ENCODE peak calls at places on chromosome X, in seven cellular contexts. One of them, this sample, is unnamed.

GRCh38 chrX:94751611-94752010 is 1077.6 kb downstream of the FAM133A start:
- DNase-seq in dorsolateral prefrontal cortex: no peak
- DNase-seq in heart left ventricle: no peak
- DNase-seq in A673: peak
- DNase-seq in right atrium auricular region: no peak
- DNase-seq in K562: no peak
- DNase-seq in A549: no peak
- DNase-seq in this sample: no peak

GRCh38 chrX:3262906-3263305 is 83.5 kb downstream of the MXRA5 start:
- DNase-seq in dorsolateral prefrontal cortex: no peak
- DNase-seq in heart left ventricle: no peak
- DNase-seq in A673: peak
- DNase-seq in right atrium auricular region: no peak
- DNase-seq in K562: no peak
- DNase-seq in A549: peak
- DNase-seq in this sample: no peak

GRCh38 chrX:132612990-132613564 is 124.2 kb upstream of the MBNL3 start:
- DNase-seq in dorsolateral prefrontal cortex: no peak
- DNase-seq in heart left ventricle: peak
- DNase-seq in A673: peak
- DNase-seq in right atrium auricular region: no peak
- DNase-seq in K562: peak
- DNase-seq in A549: no peak
- DNase-seq in this sample: peak

GRCh38 chrX:148049441-148049840 is 68.3 kb downstream of the FMR1NB start:
- DNase-seq in dorsolateral prefrontal cortex: no peak
- DNase-seq in heart left ventricle: no peak
- DNase-seq in A673: peak
- DNase-seq in right atrium auricular region: no peak
- DNase-seq in K562: peak
- DNase-seq in A549: peak
- DNase-seq in this sample: no peak

GRCh38 chrX:67555578-67556203 is 11.9 kb downstream of the AR start:
- DNase-seq in dorsolateral prefrontal cortex: no peak
- DNase-seq in heart left ventricle: peak
- DNase-seq in A673: peak
- DNase-seq in right atrium auricular region: no peak
- DNase-seq in K562: peak
- DNase-seq in A549: peak
- DNase-seq in this sample: no peak

GRCh38 chrX:30822068-30822671 is 66.9 kb downstream of the TAB3 start:
- DNase-seq in dorsolateral prefrontal cortex: no peak
- DNase-seq in heart left ventricle: no peak
- DNase-seq in A673: no peak
- DNase-seq in right atrium auricular region: no peak
- DNase-seq in K562: no peak
- DNase-seq in A549: no peak
- DNase-seq in this sample: no peak

GRCh38 chrX:128142745-128143144 is 90.5 kb upstream of the ACTRT1 start:
- DNase-seq in dorsolateral prefrontal cortex: no peak
- DNase-seq in heart left ventricle: no peak
- DNase-seq in A673: no peak
- DNase-seq in right atrium auricular region: no peak
- DNase-seq in K562: no peak
- DNase-seq in A549: no peak
- DNase-seq in this sample: no peak

GRCh38 chrX:152819732-152820131 is 10.8 kb downstream of the CETN2 start:
- DNase-seq in dorsolateral prefrontal cortex: no peak
- DNase-seq in heart left ventricle: no peak
- DNase-seq in A673: no peak
- DNase-seq in right atrium auricular region: no peak
- DNase-seq in K562: no peak
- DNase-seq in A549: no peak
- DNase-seq in this sample: no peak

GRCh38 chrX:109643687-109644086 is 18.7 kb upstream of the KCNE5 start:
- DNase-seq in dorsolateral prefrontal cortex: no peak
- DNase-seq in heart left ventricle: no peak
- DNase-seq in A673: no peak
- DNase-seq in right atrium auricular region: no peak
- DNase-seq in K562: no peak
- DNase-seq in A549: no peak
- DNase-seq in this sample: no peak

GRCh38 chrX:3699841-3700381 is 13.5 kb downstream of the PRKX start:
- DNase-seq in dorsolateral prefrontal cortex: no peak
- DNase-seq in heart left ventricle: no peak
- DNase-seq in A673: no peak
- DNase-seq in right atrium auricular region: no peak
- DNase-seq in K562: no peak
- DNase-seq in A549: no peak
- DNase-seq in this sample: no peak

GRCh38 chrX:136259543-136259942 is 8.3 kb upstream of the MAP7D3 start:
- DNase-seq in dorsolateral prefrontal cortex: no peak
- DNase-seq in heart left ventricle: no peak
- DNase-seq in A673: no peak
- DNase-seq in right atrium auricular region: no peak
- DNase-seq in K562: no peak
- DNase-seq in A549: no peak
- DNase-seq in this sample: no peak

GRCh38 chrX:21493226-21493850 is 119.1 kb downstream of the CNKSR2 start:
- DNase-seq in dorsolateral prefrontal cortex: no peak
- DNase-seq in heart left ventricle: no peak
- DNase-seq in A673: no peak
- DNase-seq in right atrium auricular region: no peak
- DNase-seq in K562: no peak
- DNase-seq in A549: no peak
- DNase-seq in this sample: no peak

GRCh38 chrX:124234348-124234747 is 98.1 kb upstream of the TEX13D start:
- DNase-seq in dorsolateral prefrontal cortex: no peak
- DNase-seq in heart left ventricle: no peak
- DNase-seq in A673: no peak
- DNase-seq in right atrium auricular region: no peak
- DNase-seq in K562: no peak
- DNase-seq in A549: no peak
- DNase-seq in this sample: no peak

GRCh38 chrX:148501121-148502066 is 977 bp downstream of the AFF2 start:
- DNase-seq in dorsolateral prefrontal cortex: peak
- DNase-seq in heart left ventricle: no peak
- DNase-seq in A673: no peak
- DNase-seq in right atrium auricular region: no peak
- DNase-seq in K562: no peak
- DNase-seq in A549: peak
- DNase-seq in this sample: no peak

GRCh38 chrX:46653482-46653881 is 79.9 kb downstream of the CHST7 start:
- DNase-seq in dorsolateral prefrontal cortex: no peak
- DNase-seq in heart left ventricle: no peak
- DNase-seq in A673: peak
- DNase-seq in right atrium auricular region: no peak
- DNase-seq in K562: no peak
- DNase-seq in A549: peak
- DNase-seq in this sample: no peak

GRCh38 chrX:32987139-32987538 is 224.2 kb downstream of the DMD start:
- DNase-seq in dorsolateral prefrontal cortex: no peak
- DNase-seq in heart left ventricle: peak
- DNase-seq in A673: no peak
- DNase-seq in right atrium auricular region: no peak
- DNase-seq in K562: no peak
- DNase-seq in A549: no peak
- DNase-seq in this sample: no peak

GRCh38 chrX:1392376-1393130 is 640 bp upstream of the SLC25A6 start:
- DNase-seq in dorsolateral prefrontal cortex: peak
- DNase-seq in heart left ventricle: peak
- DNase-seq in A673: peak
- DNase-seq in right atrium auricular region: no peak
- DNase-seq in K562: peak
- DNase-seq in A549: peak
- DNase-seq in this sample: no peak

GRCh38 chrX:149704664-149705063 is 7.2 kb upstream of the MAGEA11 start:
- DNase-seq in dorsolateral prefrontal cortex: no peak
- DNase-seq in heart left ventricle: no peak
- DNase-seq in A673: no peak
- DNase-seq in right atrium auricular region: no peak
- DNase-seq in K562: no peak
- DNase-seq in A549: no peak
- DNase-seq in this sample: no peak

GRCh38 chrX:20382518-20383291 is 116.0 kb upstream of the RPS6KA3 start:
- DNase-seq in dorsolateral prefrontal cortex: no peak
- DNase-seq in heart left ventricle: peak
- DNase-seq in A673: no peak
- DNase-seq in right atrium auricular region: no peak
- DNase-seq in K562: no peak
- DNase-seq in A549: peak
- DNase-seq in this sample: no peak

GRCh38 chrX:1657367-1658082 is 42.7 kb downstream of the ASMT start:
- DNase-seq in dorsolateral prefrontal cortex: no peak
- DNase-seq in heart left ventricle: peak
- DNase-seq in A673: peak
- DNase-seq in right atrium auricular region: no peak
- DNase-seq in K562: no peak
- DNase-seq in A549: no peak
- DNase-seq in this sample: peak

GRCh38 chrX:6432211-6432610 is 102.7 kb downstream of the VCX3A start:
- DNase-seq in dorsolateral prefrontal cortex: no peak
- DNase-seq in heart left ventricle: no peak
- DNase-seq in A673: peak
- DNase-seq in right atrium auricular region: no peak
- DNase-seq in K562: no peak
- DNase-seq in A549: no peak
- DNase-seq in this sample: no peak

GRCh38 chrX:40098264-40099045 is 697 bp upstream of the BCOR start:
- DNase-seq in dorsolateral prefrontal cortex: peak
- DNase-seq in heart left ventricle: peak
- DNase-seq in A673: peak
- DNase-seq in right atrium auricular region: no peak
- DNase-seq in K562: no peak
- DNase-seq in A549: peak
- DNase-seq in this sample: no peak

GRCh38 chrX:40101430-40101802 is 3.7 kb upstream of the BCOR start:
- DNase-seq in dorsolateral prefrontal cortex: no peak
- DNase-seq in heart left ventricle: no peak
- DNase-seq in A673: no peak
- DNase-seq in right atrium auricular region: no peak
- DNase-seq in K562: no peak
- DNase-seq in A549: no peak
- DNase-seq in this sample: no peak

GRCh38 chrX:40100537-40101429 is 3.0 kb upstream of the BCOR start:
- DNase-seq in dorsolateral prefrontal cortex: no peak
- DNase-seq in heart left ventricle: no peak
- DNase-seq in A673: no peak
- DNase-seq in right atrium auricular region: no peak
- DNase-seq in K562: no peak
- DNase-seq in A549: no peak
- DNase-seq in this sample: no peak

GRCh38 chrX:40099046-40099968 is 1.5 kb upstream of the BCOR start:
- DNase-seq in dorsolateral prefrontal cortex: no peak
- DNase-seq in heart left ventricle: peak
- DNase-seq in A673: no peak
- DNase-seq in right atrium auricular region: no peak
- DNase-seq in K562: no peak
- DNase-seq in A549: peak
- DNase-seq in this sample: peak

DNA sequence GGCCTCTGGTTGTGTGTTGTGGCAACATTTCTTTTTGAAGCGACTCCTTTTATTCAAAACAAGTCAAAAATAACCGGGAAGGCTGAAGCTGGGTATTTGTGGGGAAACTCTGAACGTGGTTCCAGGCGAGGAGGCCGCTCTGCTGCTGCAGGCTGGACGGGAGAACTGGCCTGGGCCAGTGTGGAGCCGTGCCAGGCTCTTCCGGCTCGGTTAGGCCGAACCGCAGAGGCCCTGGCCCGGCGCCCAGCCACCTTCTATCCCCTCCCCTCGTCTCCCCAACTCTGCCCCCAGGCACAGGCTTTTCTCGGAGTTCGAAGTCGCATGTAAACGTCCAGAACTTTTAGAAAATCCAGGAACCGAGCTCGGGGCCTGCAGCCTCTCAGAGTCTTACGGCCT is 2.4 kb upstream of the BCOR start:
- DNase-seq in dorsolateral prefrontal cortex: no peak
- DNase-seq in heart left ventricle: no peak
- DNase-seq in A673: no peak
- DNase-seq in right atrium auricular region: no peak
- DNase-seq in K562: no peak
- DNase-seq in A549: no peak
- DNase-seq in this sample: no peak
- H3K27ac ChIP-seq in dorsolateral prefrontal cortex: no peak
- H3K27ac ChIP-seq in heart left ventricle: no peak
- H3K27ac ChIP-seq in A673: peak
- H3K27ac ChIP-seq in right atrium auricular region: peak
- H3K27ac ChIP-seq in K562: peak
- H3K27ac ChIP-seq in A549: no peak
- H3K27ac ChIP-seq in this sample: no peak

GRCh38 chrX:154420402-154420756 is 8.1 kb upstream of the ATP6AP1 start:
- DNase-seq in dorsolateral prefrontal cortex: no peak
- DNase-seq in heart left ventricle: no peak
- DNase-seq in A673: no peak
- DNase-seq in right atrium auricular region: no peak
- DNase-seq in K562: no peak
- DNase-seq in A549: no peak
- DNase-seq in this sample: no peak
- H3K27ac ChIP-seq in dorsolateral prefrontal cortex: no peak
- H3K27ac ChIP-seq in heart left ventricle: peak
- H3K27ac ChIP-seq in A673: no peak
- H3K27ac ChIP-seq in right atrium auricular region: peak
- H3K27ac ChIP-seq in K562: no peak
- H3K27ac ChIP-seq in A549: no peak
- H3K27ac ChIP-seq in this sample: no peak

DNA sequence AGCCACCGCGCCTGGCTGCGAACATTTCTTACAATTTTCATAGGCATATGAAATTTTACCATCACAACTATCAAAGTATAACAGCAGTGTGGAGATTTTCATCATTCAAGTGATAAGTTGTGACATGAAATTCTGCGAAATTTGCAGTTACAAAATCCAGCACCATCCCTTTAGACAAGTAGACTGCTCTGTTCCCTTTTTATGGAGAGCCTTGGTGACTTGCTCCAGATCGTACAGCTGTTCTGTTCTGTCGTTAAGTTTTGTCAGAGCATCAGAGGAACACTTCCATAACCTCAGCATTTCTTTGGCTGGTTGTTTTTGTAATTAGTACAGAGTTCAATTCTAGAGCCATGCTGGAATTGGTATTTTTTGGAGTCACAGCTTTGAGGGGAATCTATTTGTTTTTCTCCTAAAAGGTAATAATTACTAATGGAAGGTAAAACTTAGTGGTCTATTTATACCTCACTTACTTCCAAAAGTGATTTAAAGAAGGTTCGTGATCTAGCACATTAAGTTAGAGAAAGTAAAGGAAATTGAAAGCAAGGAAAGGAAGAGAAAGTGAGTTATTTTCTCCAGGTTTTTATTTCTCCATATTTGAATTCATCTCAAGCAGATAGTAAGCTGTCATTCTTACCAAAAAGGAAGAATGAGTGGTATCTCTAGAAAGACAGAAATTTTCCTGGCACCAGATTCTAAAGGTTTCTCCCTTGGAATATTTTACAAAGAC is 22.1 kb downstream of the ZRSR2 start:
- DNase-seq in dorsolateral prefrontal cortex: no peak
- DNase-seq in heart left ventricle: no peak
- DNase-seq in A673: no peak
- DNase-seq in right atrium auricular region: no peak
- DNase-seq in K562: no peak
- DNase-seq in A549: no peak
- DNase-seq in this sample: no peak
- H3K27ac ChIP-seq in dorsolateral prefrontal cortex: no peak
- H3K27ac ChIP-seq in heart left ventricle: no peak
- H3K27ac ChIP-seq in A673: no peak
- H3K27ac ChIP-seq in right atrium auricular region: no peak
- H3K27ac ChIP-seq in K562: no peak
- H3K27ac ChIP-seq in A549: no peak
- H3K27ac ChIP-seq in this sample: no peak

GRCh38 chrX:130245441-130245840 is 23.3 kb downstream of the ZNF280C start:
- DNase-seq in dorsolateral prefrontal cortex: no peak
- DNase-seq in heart left ventricle: no peak
- DNase-seq in A673: no peak
- DNase-seq in right atrium auricular region: no peak
- DNase-seq in K562: no peak
- DNase-seq in A549: no peak
- DNase-seq in this sample: no peak
- H3K27ac ChIP-seq in dorsolateral prefrontal cortex: no peak
- H3K27ac ChIP-seq in heart left ventricle: no peak
- H3K27ac ChIP-seq in A673: no peak
- H3K27ac ChIP-seq in right atrium auricular region: no peak
- H3K27ac ChIP-seq in K562: no peak
- H3K27ac ChIP-seq in A549: no peak
- H3K27ac ChIP-seq in this sample: no peak